ENCODE peak calls at places on chromosomes 7 and 10, in six cellular contexts. P is psoas muscle, T is right cardiac atrium, Z is suprapubic skin, H is esophagus squamous epithelium, M is kidney. V is an unnamed sample.

GRCh38 chr10:102776779-102777417 is 33.1 kb downstream of the WBP1L start:
- DNase-seq in P (peak; percentile 85), T (peak; percentile 87), Z (peak; percentile 86), H (no peak), M (peak; percentile 87), V (peak; percentile 80)

GRCh38 chr7:27172388-27172774 is 1.7 kb downstream of the HOXA10 start:
- DNase-seq in P (no peak), T (no peak), Z (peak; percentile 79), H (no peak), M (peak; percentile 80), V (no peak)

GRCh38 chr10:13563481-13564445 is 23.0 kb upstream of the PRPF18 start:
- DNase-seq in P (no peak), T (no peak), Z (no peak), H (no peak), M (no peak), V (no peak)

GRCh38 chr7:87105401-87105800 is 45.9 kb upstream of the ELAPOR2 start:
- DNase-seq in P (no peak), T (no peak), Z (no peak), H (no peak), M (no peak), V (no peak)

GRCh38 chr7:17633099-17633498 is 307.2 kb downstream of the SNX13 start:
- DNase-seq in P (no peak), T (no peak), Z (no peak), H (no peak), M (no peak), V (no peak)

GRCh38 chr7:98319176-98319575 is 37.7 kb downstream of the BRI3 start:
- DNase-seq in P (no peak), T (no peak), Z (no peak), H (no peak), M (no peak), V (no peak)

GRCh38 chr7:151167197-151167911 is at the start of gene GBX1:
- DNase-seq in P (no peak), T (no peak), Z (no peak), H (no peak), M (no peak), V (peak; percentile 52)

GRCh38 chr10:30036341-30036740 is 23.0 kb downstream of the JCAD start:
- DNase-seq in P (no peak), T (peak; percentile 55), Z (no peak), H (no peak), M (no peak), V (no peak)

GRCh38 chr7:66804001-66804400 is 63.5 kb downstream of the RABGEF1 start:
- DNase-seq in P (no peak), T (no peak), Z (no peak), H (no peak), M (no peak), V (no peak)

GRCh38 chr10:110530131-110530831 is 32.6 kb downstream of the DUSP5 start:
- DNase-seq in P (peak; percentile 63), T (peak; percentile 76), Z (peak; percentile 84), H (no peak), M (peak; percentile 91), V (peak; percentile 77)

GRCh38 chr7:74033372-74034311 is 5.7 kb downstream of the ELN start:
- DNase-seq in P (peak; percentile 78), T (peak; percentile 94), Z (peak; percentile 91), H (no peak), M (peak; percentile 91), V (peak; percentile 67)

GRCh38 chr7:155426543-155427410 is 31.2 kb upstream of the EN2 start:
- DNase-seq in P (no peak), T (no peak), Z (no peak), H (no peak), M (peak; percentile 45), V (peak; percentile 31)

GRCh38 chr10:77925795-77926565 is 575 bp downstream of the DLG5 start:
- DNase-seq in P (peak; percentile 54), T (peak; percentile 53), Z (peak; percentile 85), H (no peak), M (peak; percentile 87), V (peak; percentile 72)

GRCh38 chr10:6492896-6493295 is 87.2 kb downstream of the PRKCQ start:
- DNase-seq in P (no peak), T (no peak), Z (no peak), H (no peak), M (no peak), V (no peak)

GRCh38 chr7:27205325-27206280 is 5.7 kb upstream of the HOXA13 start:
- DNase-seq in P (no peak), T (no peak), Z (no peak), H (no peak), M (no peak), V (no peak)

GRCh38 chr7:21768279-21768678 is 177.4 kb downstream of the CDCA7L start:
- DNase-seq in P (no peak), T (no peak), Z (no peak), H (no peak), M (no peak), V (no peak)

GRCh38 chr7:101035941-101036340 is 16.1 kb downstream of the MUC17 start:
- DNase-seq in P (no peak), T (no peak), Z (no peak), H (no peak), M (peak; percentile 45), V (peak; percentile 0)

GRCh38 chr7:105611856-105612775 is 30.8 kb upstream of the EFCAB10 start:
- DNase-seq in P (no peak), T (no peak), Z (no peak), H (no peak), M (no peak), V (no peak)

GRCh38 chr7:92987095-92987494 is 130.7 kb downstream of the SAMD9 start:
- DNase-seq in P (no peak), T (no peak), Z (no peak), H (no peak), M (no peak), V (no peak)

GRCh38 chr10:126224967-126225671 is 163.2 kb downstream of the ADAM12 start:
- DNase-seq in P (no peak), T (no peak), Z (no peak), H (no peak), M (no peak), V (no peak)

GRCh38 chr10:30436200-30436599 is 2.2 kb downstream of the MAP3K8 start:
- DNase-seq in P (no peak), T (no peak), Z (no peak), H (no peak), M (no peak), V (no peak)

GRCh38 chr10:121154846-121155245 is 303.7 kb downstream of the WDR11 start:
- DNase-seq in P (no peak), T (no peak), Z (no peak), H (no peak), M (no peak), V (no peak)

GRCh38 chr7:105580022-105580740 is 1.1 kb downstream of the EFCAB10 start:
- DNase-seq in P (no peak), T (no peak), Z (no peak), H (no peak), M (no peak), V (no peak)

GRCh38 chr7:150951521-150951920 is 26.6 kb downstream of the KCNH2 start:
- DNase-seq in P (no peak), T (no peak), Z (no peak), H (no peak), M (peak; percentile 63), V (peak; percentile 39)

GRCh38 chr10:118669020-118669766 is 73.7 kb upstream of the PRLHR start:
- DNase-seq in P (no peak), T (no peak), Z (peak; percentile 79), H (no peak), M (no peak), V (no peak)

GRCh38 chr10:90834326-90834725 is 23.5 kb downstream of the HTR7 start:
- DNase-seq in P (no peak), T (no peak), Z (no peak), H (no peak), M (no peak), V (no peak)

GRCh38 chr7:27203964-27204594 is 4.2 kb upstream of the HOXA13 start:
- DNase-seq in P (no peak), T (no peak), Z (peak; percentile 31), H (no peak), M (no peak), V (no peak)

GRCh38 chr7:50614721-50615518 is 49.7 kb upstream of the DDC start:
- DNase-seq in P (no peak), T (no peak), Z (no peak), H (no peak), M (no peak), V (no peak)

GRCh38 chr10:125343118-125343752 is 182.9 kb upstream of the CTBP2 start:
- DNase-seq in P (no peak), T (no peak), Z (no peak), H (no peak), M (no peak), V (no peak)

GRCh38 chr7:2209961-2210323 is 22.8 kb downstream of the MAD1L1 start:
- DNase-seq in P (no peak), T (no peak), Z (no peak), H (no peak), M (peak; percentile 19), V (no peak)

GRCh38 chr7:131625817-131626372 is 69.5 kb upstream of the PODXL start:
- DNase-seq in P (peak; percentile 55), T (peak; percentile 75), Z (no peak), H (no peak), M (peak; percentile 86), V (no peak)

GRCh38 chr10:8378198-8378983 is 323.9 kb downstream of the GATA3 start:
- DNase-seq in P (no peak), T (no peak), Z (no peak), H (no peak), M (no peak), V (no peak)
- H3K4me3 ChIP-seq in P (no peak overlapping the region), T (no peak overlapping the region), Z (no peak overlapping the region), H (no peak overlapping the region), M (no peak overlapping the region), V (no peak overlapping the region)

GRCh38 chr10:80279146-80279545 is 10.3 kb downstream of the MAT1A start:
- DNase-seq in P (no peak), T (no peak), Z (no peak), H (no peak), M (no peak), V (no peak)
- H3K4me1 ChIP-seq in P (no peaks in the 10 kb centered on the region), T (peaks cover 3% of the 10 kb centered on the region), Z (no peaks in the 10 kb centered on the region), H (no peaks in the 10 kb centered on the region), M (peaks cover 2% of the 10 kb centered on the region), V (no peaks in the 10 kb centered on the region)

DNA sequence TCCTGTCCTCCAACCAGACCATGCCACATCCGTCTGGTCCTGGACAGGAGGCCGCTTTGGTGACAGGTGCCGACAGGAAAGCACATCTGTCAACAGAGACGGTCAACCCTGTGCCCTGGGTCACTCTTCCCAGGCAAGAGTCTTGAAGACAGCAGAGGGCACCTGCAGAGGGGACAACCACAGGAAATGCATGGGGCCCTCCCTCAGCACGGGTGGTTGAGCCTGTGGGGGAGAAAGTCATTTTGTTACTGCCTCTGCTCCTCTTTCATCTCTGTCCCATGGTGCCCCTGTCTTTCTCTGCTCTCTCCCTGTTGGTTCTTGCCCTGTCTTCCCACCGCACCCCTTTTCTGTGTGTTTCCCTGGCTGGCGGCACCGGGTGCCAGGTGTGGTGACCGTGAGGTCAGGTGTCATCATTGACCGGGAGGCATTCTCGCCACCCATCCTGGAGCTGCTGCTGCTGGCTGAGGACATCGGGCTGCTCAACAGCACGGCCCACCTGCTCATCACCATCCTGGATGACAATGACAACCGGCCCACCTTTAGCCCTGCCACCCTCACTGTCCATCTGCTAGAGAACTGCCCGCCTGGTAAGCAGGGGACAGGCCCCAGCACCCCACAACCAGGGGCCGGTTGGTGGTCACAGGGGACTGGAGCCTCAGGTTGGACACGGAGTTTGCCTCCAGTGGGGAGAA is 17.6 kb upstream of the VSIR start:
- DNase-seq in P (no peak), T (no peak), Z (no peak), H (no peak), M (no peak), V (no peak)
- H3K4me3 ChIP-seq in P (no peak overlapping the region), T (no peak overlapping the region), Z (no peak overlapping the region), H (no peak overlapping the region), M (no peak overlapping the region), V (no peak overlapping the region)

GRCh38 chr10:3892440-3893101 is 107.6 kb upstream of the KLF6 start:
- DNase-seq in P (no peak), T (no peak), Z (no peak), H (no peak), M (no peak), V (no peak)
- H3K4me1 ChIP-seq in P (peaks cover 7% of the 10 kb centered on the region), T (peaks cover 1% of the 10 kb centered on the region), Z (peaks cover 11% of the 10 kb centered on the region), H (peaks cover 20% of the 10 kb centered on the region), M (peaks cover 5% of the 10 kb centered on the region), V (peaks cover 31% of the 10 kb centered on the region)

V was measured in lower lobe of right lung.